ENCODE peak calls at places on chromosomes 11 and 22, in eight cellular contexts. K is mesenchymal stem cell, Q is Calu3, S is GM10248, H is NCI-H2029 treated with DMSO at 0.1 percent for 48 hours, J is IMR-90, I is ELF-1, D is kidney tubule cell. W is an unnamed sample.

GRCh38 chr11:57323503-57324153 is 1.1 kb downstream of the TNKS1BP1 start:
- DNase-seq in K (peak), Q (no peak), S (no peak), H (no peak), J (peak), I (no peak), D (peak), W (peak)

GRCh38 chr11:20467458-20468185 is 80.1 kb downstream of the PRMT3 start:
- DNase-seq in K (no peak), Q (no peak), S (no peak), H (no peak), J (peak), I (no peak), D (no peak), W (no peak)

GRCh38 chr11:12529793-12530192 is 144.4 kb upstream of the TEAD1 start:
- DNase-seq in K (peak), Q (no peak), S (no peak), H (no peak), J (peak), I (no peak), D (no peak), W (no peak)

GRCh38 chr11:117730256-117730800 is 66.7 kb downstream of the DSCAML1 start:
- DNase-seq in K (peak), Q (no peak), S (no peak), H (no peak), J (no peak), I (no peak), D (no peak), W (no peak)

GRCh38 chr11:115656684-115657083 is 152.5 kb upstream of the CADM1 start:
- DNase-seq in K (no peak), Q (no peak), S (no peak), H (no peak), J (no peak), I (no peak), D (peak), W (peak)

GRCh38 chr11:61627831-61628753 is 47.2 kb upstream of the SYT7 start:
- DNase-seq in K (peak), Q (peak), S (peak), H (peak), J (peak), I (peak), D (peak), W (peak)

GRCh38 chr11:31725176-31725575 is 85.9 kb downstream of the PAX6 start:
- DNase-seq in K (no peak), Q (no peak), S (no peak), H (no peak), J (peak), I (no peak), D (peak), W (no peak)

GRCh38 chr11:103609117-103610066 is 427.0 kb upstream of the DDI1 start:
- DNase-seq in K (peak), Q (peak), S (no peak), H (no peak), J (peak), I (peak), D (peak), W (no peak)

GRCh38 chr22:29706991-29707390 is 12.8 kb upstream of the CABP7 start:
- DNase-seq in K (no peak), Q (no peak), S (no peak), H (no peak), J (no peak), I (no peak), D (no peak), W (peak)

GRCh38 chr22:43273902-43274484 is 69.2 kb downstream of the SCUBE1 start:
- DNase-seq in K (peak), Q (peak), S (peak), H (peak), J (peak), I (peak), D (peak), W (peak)

GRCh38 chr11:58530236-58530635 is 22.3 kb upstream of the OR5B21 start:
- DNase-seq in K (no peak), Q (no peak), S (no peak), H (no peak), J (no peak), I (no peak), D (no peak), W (no peak)

GRCh38 chr11:15288801-15289342 is 174.1 kb downstream of the INSC start:
- DNase-seq in K (no peak), Q (no peak), S (no peak), H (no peak), J (no peak), I (peak), D (no peak), W (no peak)

GRCh38 chr11:100562102-100562501 is 125.0 kb upstream of the ARHGAP42 start:
- DNase-seq in K (peak), Q (peak), S (no peak), H (no peak), J (peak), I (no peak), D (peak), W (no peak)

GRCh38 chr11:129298990-129299389 is 76.7 kb upstream of the BARX2 start:
- DNase-seq in K (no peak), Q (no peak), S (no peak), H (no peak), J (no peak), I (no peak), D (peak), W (no peak)